ENCODE peak calls at places on chromosome 12, in five cellular contexts. P, J, E, H and L are unnamed samples. For H3K4me1, the result is how much of the 10 kb centered on the place peaks cover.

GRCh38 chr12:132287391-132288238 is 41.8 kb downstream of the GALNT9 start:
- DNase-seq in P (no peak), J (no peak), E (no peak), H (no peak), L (no peak)

GRCh38 chr12:83136421-83136820 is 449.7 kb downstream of the TMTC2 start:
- DNase-seq in P (no peak), J (no peak), E (no peak), H (no peak), L (no peak)

GRCh38 chr12:53236443-53237111 is 4.6 kb upstream of the RARG start:
- DNase-seq in P (no peak), J (no peak), E (no peak), H (no peak), L (no peak)

GRCh38 chr12:93387780-93388179 is 10.1 kb downstream of the NUDT4 start:
- DNase-seq in P (peak), J (no peak), E (no peak), H (no peak), L (no peak)

GRCh38 chr12:127162902-127163301 is 1104.1 kb upstream of the TMEM132C start:
- DNase-seq in P (no peak), J (no peak), E (no peak), H (no peak), L (no peak)

GRCh38 chr12:88955541-88955940 is 375.3 kb upstream of the KITLG start:
- DNase-seq in P (no peak), J (no peak), E (no peak), H (no peak), L (no peak)

GRCh38 chr12:19431407-19432308 is 7.6 kb upstream of the AEBP2 start:
- DNase-seq in P (peak), J (no peak), E (no peak), H (no peak), L (no peak)

GRCh38 chr12:68175566-68176033 is 16.1 kb upstream of the IFNG start:
- DNase-seq in P (no peak), J (no peak), E (no peak), H (no peak), L (peak)

GRCh38 chr12:106205208-106206069 is 42.4 kb downstream of the CKAP4 start:
- DNase-seq in P (no peak), J (no peak), E (no peak), H (no peak), L (no peak)

GRCh38 chr12:107760207-107760816 is 625 bp downstream of the PRDM4 start:
- DNase-seq in P (peak), J (peak), E (no peak), H (no peak), L (peak)

GRCh38 chr12:1632702-1633101 is 3.7 kb downstream of the WNT5B start:
- DNase-seq in P (no peak), J (no peak), E (no peak), H (no peak), L (no peak)

GRCh38 chr12:131917711-131918306 is 11.3 kb upstream of the PUS1 start:
- DNase-seq in P (no peak), J (no peak), E (no peak), H (no peak), L (no peak)

GRCh38 chr12:105759172-105759571 is 379.6 kb downstream of the NUAK1 start:
- DNase-seq in P (no peak), J (no peak), E (no peak), H (no peak), L (no peak)

GRCh38 chr12:52521175-52521574 is 981 bp upstream of the KRT5 start:
- DNase-seq in P (no peak), J (peak), E (peak), H (no peak), L (no peak)

DNA sequence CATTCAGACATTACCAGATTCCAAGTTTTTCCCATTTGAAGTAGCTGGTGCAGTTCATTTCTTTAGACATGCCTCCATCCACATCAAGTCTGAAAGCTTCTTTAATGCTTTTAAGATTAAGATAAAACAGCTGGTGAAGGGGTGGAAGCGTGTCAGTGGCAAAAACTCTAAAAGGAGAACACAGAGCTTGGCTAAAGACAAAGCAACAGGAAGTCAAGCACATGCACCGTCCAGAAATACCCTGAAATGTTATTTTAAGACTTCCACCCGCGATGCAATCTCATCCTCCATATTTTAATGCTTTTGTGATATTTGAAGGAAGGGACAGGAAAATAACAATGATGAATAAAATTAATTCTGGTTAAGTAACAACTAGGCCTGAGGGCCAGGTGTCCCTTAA is 31.8 kb downstream of the PPM1H start:
- DNase-seq in P (peak), J (no peak), E (no peak), H (no peak), L (no peak)
- H3K4me1 ChIP-seq in P (under half), J (under half), E (under half), H (under half), L (under half)

GRCh38 chr12:95963104-95963503 is 20.0 kb downstream of the AMDHD1 start:
- DNase-seq in P (no peak), J (no peak), E (no peak), H (no peak), L (no peak)

GRCh38 chr12:95967301-95967700 is 24.2 kb downstream of the AMDHD1 start:
- DNase-seq in P (no peak), J (no peak), E (no peak), H (no peak), L (no peak)

GRCh38 chr12:95970905-95971304 is 25.2 kb downstream of the HAL start:
- DNase-seq in P (no peak), J (no peak), E (no peak), H (peak), L (no peak)

GRCh38 chr12:95966287-95966870 is 23.2 kb downstream of the AMDHD1 start:
- DNase-seq in P (no peak), J (no peak), E (no peak), H (no peak), L (no peak)
- TF ChIP-seq POLR2A in P (no peak), J (no peak), E (no peak), H (no peak), L (no peak)

GRCh38 chr12:100991059-100991562 is 196.5 kb downstream of the ANO4 start:
- DNase-seq in P (no peak), J (no peak), E (no peak), H (no peak), L (no peak)
- TF ChIP-seq POLR2AphosphoS5 in P (no peak), J (no peak), E (no peak), H (no peak), L (no peak)

GRCh38 chr12:15982071-15982470 is 70.9 kb downstream of the DERA start:
- DNase-seq in P (no peak), J (no peak), E (no peak), H (no peak), L (no peak)
- H3K4me1 ChIP-seq in P (under half), J (under half), E (under half), H (under half), L (under half)

DNA sequence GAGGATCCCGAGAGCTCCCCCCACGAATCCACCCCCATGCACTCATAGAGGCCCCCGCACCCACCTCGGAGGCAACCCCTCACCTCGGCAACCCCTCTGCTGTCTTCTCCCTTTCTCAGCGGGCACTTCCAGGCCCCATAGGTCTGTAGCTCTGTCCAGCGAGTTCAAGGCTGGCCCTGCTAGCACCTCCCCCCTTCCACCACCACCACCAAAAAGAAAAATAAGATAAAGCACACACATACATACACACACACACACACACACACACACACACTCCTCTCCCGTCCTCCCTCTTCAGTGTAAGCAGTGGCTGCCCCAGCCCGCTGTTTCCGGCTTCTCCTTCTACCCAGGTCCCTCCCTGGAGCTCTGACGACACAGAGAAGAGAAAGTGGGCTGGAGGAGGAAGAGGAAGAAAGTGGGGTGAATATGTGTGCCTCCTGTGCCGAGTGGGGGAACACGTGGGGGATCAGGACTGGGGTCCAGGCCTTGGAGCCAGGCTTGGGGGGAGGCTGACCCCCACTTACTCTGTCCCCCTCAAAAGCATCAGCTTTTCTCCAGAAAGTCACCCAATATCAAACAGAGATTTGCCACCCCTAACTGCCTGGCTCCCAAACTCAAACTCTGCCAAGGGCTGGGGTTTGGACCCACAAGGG is at the start of gene STAT6:
- DNase-seq in P (peak), J (peak), E (peak), H (no peak), L (peak)
- TF ChIP-seq POLR2A in P (peak), J (peak), E (no peak), H (no peak), L (peak)

GRCh38 chr12:26358651-26359050 is 163.3 kb downstream of the SSPN start:
- DNase-seq in P (no peak), J (no peak), E (no peak), H (no peak), L (no peak)
- TF ChIP-seq POLR2AphosphoS5 in P (no peak), J (no peak), E (no peak), H (no peak), L (no peak)

DNA sequence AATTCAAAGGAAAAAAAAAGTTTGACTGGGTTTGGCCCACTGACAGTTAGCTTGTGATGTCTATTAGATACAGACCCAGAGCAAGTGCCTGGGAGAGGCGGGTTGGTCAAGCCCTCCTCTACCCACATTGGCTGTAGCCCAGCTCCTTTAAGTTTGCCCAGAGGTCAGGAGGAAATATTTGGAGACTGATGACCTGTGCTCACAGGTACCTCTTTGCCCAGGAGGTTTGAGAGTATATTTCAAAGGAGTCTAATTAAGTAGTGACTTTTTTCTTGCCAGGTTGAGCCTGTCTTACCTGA is 21.8 kb upstream of the PDE1B start:
- DNase-seq in P (no peak), J (no peak), E (no peak), H (no peak), L (no peak)
- H3K4me1 ChIP-seq in P (under half), J (under half), E (under half), H (under half), L (under half)

DNA sequence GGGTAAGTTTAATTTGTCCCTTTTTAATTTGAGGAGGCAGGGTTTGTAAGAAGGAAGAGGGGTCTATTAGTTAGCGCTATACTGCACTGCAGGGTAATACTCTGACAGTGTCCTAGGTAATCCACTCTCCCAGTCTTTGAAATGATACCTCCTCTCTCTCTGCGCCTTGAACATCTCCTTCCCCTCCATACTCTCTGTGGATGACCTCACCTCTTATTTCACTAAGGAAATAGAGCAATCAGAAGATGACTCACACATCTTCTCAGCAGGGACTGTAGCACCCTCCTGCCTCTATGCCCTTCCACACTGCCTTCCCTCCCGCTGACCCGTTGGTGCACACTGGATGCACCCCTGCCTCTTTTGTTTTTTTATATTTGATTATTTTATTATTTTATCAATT is 94.2 kb downstream of the GRIP1 start:
- DNase-seq in P (no peak), J (no peak), E (no peak), H (no peak), L (no peak)
- TF ChIP-seq POLR2A in P (no peak), J (no peak), E (no peak), H (no peak), L (no peak)